ENCODE peak calls at places on chromosomes 16 and 17, in ten cellular contexts. V is heart right ventricle, S is neural progenitor cell, Q is heart left ventricle, I is fibroblast of lung, F is stomach, N is OCI-LY7, L is IMR-90, E is body of pancreas, X is cardiac muscle cell. B is an unnamed sample. For H3K4me1, the result is how much of the 10 kb centered on the place peaks cover.

GRCh38 chr17:75785770-75786538 is 1.3 kb downstream of the UNK start:
- DNase-seq in I (peak), L (peak), V (no peak), S (no peak), N (peak), Q (no peak), X (no peak), E (no peak), F (no peak), B (no peak)

GRCh38 chr17:61496957-61497653 is 44.9 kb downstream of the TBX4 start:
- DNase-seq in X (no peak), E (no peak), Q (no peak), I (no peak), N (no peak), S (no peak), L (no peak), F (no peak), V (no peak), B (no peak)

GRCh38 chr17:78933025-78933958 is 8.1 kb upstream of the TIMP2 start:
- DNase-seq in E (peak), Q (no peak), F (peak), I (peak), S (no peak), L (peak), N (peak), V (no peak), X (no peak), B (no peak)

GRCh38 chr17:41937970-41938851 is 7.8 kb downstream of the ODAD4 start:
- DNase-seq in I (no peak), S (no peak), F (peak), V (peak), E (peak), N (no peak), Q (peak), L (no peak), X (no peak), B (no peak)

GRCh38 chr16:27450836-27451341 is 48.9 kb downstream of the IL21R start:
- DNase-seq in E (no peak), S (no peak), V (no peak), F (no peak), L (no peak), Q (no peak), I (peak), N (peak), X (no peak), B (no peak)

GRCh38 chr16:88468289-88469129 is 15.4 kb downstream of the ZFPM1 start:
- DNase-seq in F (peak), X (peak), V (no peak), I (peak), N (peak), S (peak), L (peak), E (no peak), Q (no peak), B (no peak)

GRCh38 chr17:46063239-46063638 is 64.2 kb downstream of the STH start:
- DNase-seq in I (peak), L (peak), F (no peak), S (no peak), N (no peak), E (no peak), X (no peak), Q (no peak), V (no peak), B (no peak)

GRCh38 chr17:75077490-75078096 is 10.2 kb upstream of the SLC16A5 start:
- DNase-seq in S (no peak), V (peak), Q (peak), E (peak), X (no peak), N (peak), I (no peak), L (no peak), F (peak), B (peak)

GRCh38 chr16:66933776-66934137 is 445 bp downstream of the CIAO2B start:
- DNase-seq in V (no peak), S (no peak), F (no peak), I (no peak), L (peak), X (no peak), N (no peak), Q (no peak), E (no peak), B (no peak)

GRCh38 chr17:16005641-16006040 is 6.0 kb downstream of the TTC19 start:
- DNase-seq in E (no peak), L (peak), S (no peak), N (no peak), X (no peak), I (no peak), F (no peak), V (no peak), Q (no peak), B (no peak)

GRCh38 chr16:67800252-67801046 is 5.9 kb downstream of the RANBP10 start:
- DNase-seq in X (no peak), V (peak), E (no peak), F (no peak), L (no peak), S (no peak), Q (peak), N (no peak), I (no peak), B (no peak)

GRCh38 chr17:76714822-76715461 is 4.2 kb upstream of the MXRA7 start:
- DNase-seq in Q (peak), S (peak), L (peak), N (peak), X (peak), V (peak), E (peak), F (peak), I (peak), B (peak)

GRCh38 chr16:81956213-81956948 is 54.9 kb downstream of the SDR42E1 start:
- DNase-seq in L (no peak), I (no peak), V (no peak), S (no peak), Q (no peak), N (no peak), F (no peak), X (no peak), E (no peak), B (no peak)

GRCh38 chr17:48261297-48261880 is 153.8 kb downstream of the SNX11 start:
- DNase-seq in Q (peak), L (peak), V (no peak), X (peak), E (no peak), F (no peak), N (peak), I (peak), S (peak), B (no peak)

GRCh38 chr16:28192811-28193529 is 18.8 kb downstream of the XPO6 start:
- DNase-seq in X (no peak), N (peak), F (peak), S (no peak), E (no peak), Q (no peak), L (no peak), I (no peak), V (no peak), B (no peak)

GRCh38 chr17:12964840-12965239 is 53.0 kb downstream of the ELAC2 start:
- DNase-seq in Q (no peak), S (no peak), E (no peak), V (no peak), F (no peak), X (no peak), N (no peak), I (no peak), L (no peak), B (no peak)

GRCh38 chr16:20675488-20676267 is 21.8 kb downstream of the ACSM1 start:
- DNase-seq in N (no peak), L (no peak), V (no peak), E (peak), F (peak), S (peak), X (peak), Q (no peak), I (no peak), B (peak)

GRCh38 chr16:54201200-54201599 is 85.4 kb downstream of the IRX3 start:
- DNase-seq in I (no peak), V (no peak), Q (no peak), E (no peak), N (peak), S (no peak), L (no peak), X (no peak), F (no peak), B (no peak)

GRCh38 chr17:38728290-38728831 is 1.8 kb upstream of the CISD3 start:
- DNase-seq in L (no peak), E (no peak), X (no peak), Q (no peak), N (peak), F (no peak), I (no peak), V (no peak), S (no peak), B (no peak)

GRCh38 chr17:33674685-33675084 is 381.6 kb upstream of the ASIC2 start:
- DNase-seq in V (peak), L (peak), S (peak), F (peak), Q (peak), I (peak), N (peak), X (peak), E (peak), B (peak)

GRCh38 chr17:33639103-33639991 is 346.3 kb upstream of the ASIC2 start:
- DNase-seq in S (no peak), E (no peak), V (no peak), I (no peak), F (no peak), L (no peak), N (no peak), X (no peak), Q (no peak), B (no peak)

GRCh38 chr17:53649201-53649600 is 173.5 kb upstream of the KIF2B start:
- DNase-seq in Q (no peak), I (no peak), V (no peak), N (no peak), F (no peak), L (no peak), E (no peak), S (no peak), X (no peak), B (no peak)

GRCh38 chr16:17211797-17212196 is 259.0 kb downstream of the XYLT1 start:
- DNase-seq in V (no peak), Q (no peak), S (peak), F (no peak), I (no peak), L (no peak), X (peak), E (no peak), N (peak), B (no peak)

GRCh38 chr16:29877266-29877961 is 14.4 kb upstream of the CDIPT start:
- DNase-seq in E (no peak), Q (no peak), X (peak), N (peak), F (no peak), L (peak), V (no peak), I (peak), S (peak), B (no peak)

GRCh38 chr17:44170499-44171201 is at the start of gene ASB16:
- DNase-seq in V (peak), N (no peak), E (peak), S (peak), F (peak), Q (peak), L (peak), I (peak), X (peak), B (peak)

GRCh38 chr17:2022647-2023046 is 2.5 kb downstream of the RTN4RL1 start:
- DNase-seq in F (no peak), I (no peak), V (no peak), X (no peak), L (no peak), S (no peak), N (no peak), E (no peak), Q (no peak), B (no peak)

GRCh38 chr17:79801156-79802038 is 4.5 kb upstream of the CBX8 start:
- DNase-seq in L (no peak), Q (no peak), I (no peak), F (peak), S (peak), E (no peak), N (no peak), V (no peak), X (no peak), B (peak)

GRCh38 chr16:83338941-83339340 is 468.8 kb upstream of the HSBP1 start:
- DNase-seq in V (no peak), X (no peak), N (no peak), L (peak), E (no peak), I (no peak), F (no peak), S (no peak), Q (no peak), B (no peak)

GRCh38 chr16:718922-719321 is 2.0 kb upstream of the ANTKMT start:
- DNase-seq in F (no peak), N (no peak), Q (no peak), S (no peak), X (no peak), I (no peak), L (no peak), E (no peak), V (no peak), B (no peak)

GRCh38 chr16:58046936-58047335 is 21.4 kb downstream of the MMP15 start:
- DNase-seq in N (no peak), Q (no peak), V (no peak), L (no peak), I (no peak), F (no peak), S (no peak), E (no peak), X (no peak), B (no peak)

GRCh38 chr17:731943-732787 is at the start of gene TLCD3A:
- DNase-seq in E (peak), N (peak), X (peak), S (peak), V (peak), I (peak), F (peak), L (peak), Q (peak), B (peak)

GRCh38 chr17:40316571-40317344 is 7.8 kb downstream of the RARA start:
- DNase-seq in L (peak), N (no peak), V (peak), I (peak), Q (peak), X (peak), F (peak), S (peak), E (peak), B (peak)
- H3K4me1 ChIP-seq in L (half or more), N (under half), V (half or more), I (half or more), Q (under half), X (half or more), F (half or more), S (under half), E (half or more), B (under half)

GRCh38 chr16:85354623-85355514 is 242.6 kb upstream of the CIBAR2 start:
- DNase-seq in X (peak), F (no peak), V (no peak), L (peak), N (no peak), S (no peak), Q (no peak), I (peak), E (no peak), B (no peak)
- TF ChIP-seq CTCF in X (no peak), F (no peak), V (no peak), L (peak), N (no peak), S (no peak), Q (no peak), I (no peak), E (no peak), B (no peak)

DNA sequence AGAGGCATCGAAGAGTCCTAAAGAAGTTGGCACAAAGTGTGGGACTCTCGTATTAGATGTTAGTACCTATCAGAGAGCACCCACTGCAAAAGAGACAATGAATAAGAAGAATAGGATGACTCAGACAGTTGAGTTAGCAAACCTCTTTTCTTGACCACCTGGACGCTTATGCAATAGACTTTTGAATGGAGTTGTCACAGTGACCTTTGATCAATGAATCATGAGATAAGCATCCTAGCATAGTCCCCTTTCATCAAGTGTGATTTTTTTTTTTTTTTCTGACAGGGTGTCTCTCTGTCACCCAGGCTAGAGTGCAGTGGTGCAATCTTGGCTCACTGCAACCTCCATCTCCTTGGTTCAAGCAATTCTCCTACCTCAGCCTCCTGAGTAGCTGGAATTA is 1417.9 kb upstream of the GOT2 start:
- DNase-seq in L (no peak), Q (no peak), S (no peak), N (no peak), X (no peak), F (no peak), E (no peak), I (no peak), V (no peak), B (no peak)
- H3K4me1 ChIP-seq in L (under half), Q (under half), S (under half), N (under half), X (under half), F (under half), E (under half), I (under half), V (under half), B (under half)

DNA sequence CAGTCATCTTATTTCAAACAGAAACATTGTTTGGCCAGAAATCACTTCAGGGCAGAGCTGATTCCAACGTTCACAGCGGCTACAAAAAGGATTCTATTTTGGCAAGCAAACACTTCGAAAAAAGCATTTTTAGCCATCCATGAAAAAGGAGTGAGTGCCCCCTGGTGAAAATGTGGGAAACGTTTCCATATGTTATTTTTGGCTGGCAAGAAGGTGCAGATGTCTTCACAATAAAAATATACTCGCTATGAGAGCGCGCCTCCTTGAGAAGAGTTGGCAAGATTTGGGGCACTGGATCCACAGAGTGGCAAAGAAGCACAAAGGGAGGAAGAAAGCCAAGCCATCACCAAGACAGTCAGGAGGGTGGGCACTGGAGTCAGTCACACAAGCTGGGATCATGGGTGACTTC is 191.1 kb downstream of the CHD9NB start:
- DNase-seq in S (peak), F (no peak), Q (no peak), X (peak), I (peak), E (peak), N (no peak), V (no peak), L (no peak), B (no peak)
- TF ChIP-seq CTCF in S (peak), F (peak), Q (no peak), X (peak), I (no peak), E (peak), N (no peak), V (no peak), L (peak), B (no peak)

DNA sequence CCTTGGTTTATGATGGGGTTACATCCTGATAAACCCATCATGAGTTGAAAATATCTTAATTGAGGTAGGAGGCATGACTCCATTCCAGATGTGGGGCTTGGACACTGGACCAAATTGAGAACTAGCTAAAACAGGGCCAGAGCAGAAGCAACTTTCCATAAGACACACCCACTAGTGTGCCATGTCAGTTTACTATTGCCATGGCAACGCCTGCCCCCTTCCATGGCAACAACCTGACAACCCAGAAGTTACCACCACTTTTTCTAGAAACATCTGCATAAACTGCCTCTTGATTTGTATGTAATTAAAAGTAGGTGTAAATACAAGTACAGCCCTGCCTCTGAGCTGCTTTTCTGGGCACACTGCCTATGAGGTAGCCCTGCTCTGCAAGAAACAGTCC is 19.6 kb upstream of the SCNN1B start:
- DNase-seq in N (no peak), I (no peak), Q (no peak), X (no peak), V (no peak), S (peak), E (no peak), L (no peak), F (no peak), B (no peak)
- H3K4me1 ChIP-seq in N (under half), I (under half), Q (under half), X (under half), V (under half), S (under half), E (under half), L (under half), F (under half), B (under half)